ENCODE peak calls at places on chromosomes 16 and 17, in nine cellular contexts. O is left cardiac atrium; Z is gastroesophageal sphincter; L is activated T-cell treated with anti-CD3 and anti-CD28 coated beads, Interleukin-2, amount 50 U/mL, for 4 hours; D is sciatic nerve; X is T-helper 17 cell; E is natural killer cell; I is mucosa of descending colon; P is activated CD8-positive, alpha-beta memory T cell treated with anti-CD3 and anti-CD28 coated beads, Interleukin-2, amount 10 ng/mL, durations not matched to agents 7 days and 5 days. U is an unnamed sample.

GRCh38 chr17:49821916-49822315 is 26.0 kb downstream of the TAC4 start:
- ATAC-seq in E (no peak), I (no peak), L (no peak), D (no peak), O (no peak), X (no peak), Z (no peak), P (no peak), U (no peak)

GRCh38 chr16:10526962-10527361 is 53.4 kb downstream of the EMP2 start:
- ATAC-seq in P (no peak), E (no peak), L (no peak), Z (no peak), O (no peak), I (no peak), X (no peak), D (no peak), U (no peak)

GRCh38 chr17:40671282-40671681 is 6.3 kb upstream of the KRT222 start:
- ATAC-seq in Z (peak; percentile 25), L (no peak), E (no peak), I (no peak), P (no peak), X (no peak), O (no peak), D (no peak), U (no peak)

GRCh38 chr16:66474750-66475199 is 47.7 kb downstream of the BEAN1 start:
- ATAC-seq in I (peak; percentile 71), E (peak; percentile 63), O (no peak), L (peak; percentile 95), X (peak; percentile 87), D (no peak), P (peak; percentile 90), Z (no peak), U (peak; percentile 96)

GRCh38 chr17:33932996-33933395 is 322.1 kb upstream of the CCL2 start:
- ATAC-seq in L (no peak), P (no peak), I (no peak), E (no peak), O (no peak), X (no peak), D (no peak), Z (no peak), U (no peak)

GRCh38 chr17:4179071-4179470 is 36.1 kb downstream of the CYB5D2 start:
- ATAC-seq in L (no peak), O (no peak), X (no peak), D (no peak), P (no peak), E (no peak), I (no peak), Z (no peak), U (no peak)

GRCh38 chr17:76805319-76805718 is 62.9 kb upstream of the MGAT5B start:
- ATAC-seq in P (no peak), D (no peak), Z (no peak), L (no peak), I (no peak), O (no peak), X (no peak), E (no peak), U (no peak)

GRCh38 chr17:56108811-56109284 is 44.4 kb upstream of the ANKFN1 start:
- ATAC-seq in O (no peak), L (no peak), D (no peak), X (no peak), P (no peak), E (no peak), I (peak; percentile 83), Z (no peak), U (no peak)